ENCODE peak calls at places on chromosomes 7 and 10, in seven cellular contexts. I is PC-3, P is GM10248, U is GM13976, Z is RWPE1, J is A549, F is omental fat pad. R is an unnamed sample.

GRCh38 chr7:26048663-26049062 is 103.3 kb upstream of the NFE2L3 start:
- DNase-seq in I (no peak), P (no peak), U (no peak), Z (no peak), J (no peak), F (no peak), R (no peak)

GRCh38 chr7:135508853-135509588 is 881 bp downstream of the CNOT4 start:
- DNase-seq in I (peak), P (peak), U (peak), Z (peak), J (peak), F (no peak), R (no peak)

GRCh38 chr10:122875843-122876492 is 3.4 kb downstream of the FAM24B start:
- DNase-seq in I (no peak), P (no peak), U (no peak), Z (no peak), J (no peak), F (no peak), R (no peak)

GRCh38 chr7:1431644-1432380 is 27.5 kb downstream of the MICALL2 start:
- DNase-seq in I (peak), P (no peak), U (no peak), Z (no peak), J (no peak), F (no peak), R (no peak)

GRCh38 chr7:73526892-73527821 is 5.1 kb upstream of the BAZ1B start:
- DNase-seq in I (no peak), P (no peak), U (no peak), Z (no peak), J (no peak), F (no peak), R (no peak)

GRCh38 chr10:3853547-3853989 is 68.6 kb upstream of the KLF6 start:
- DNase-seq in I (peak), P (no peak), U (no peak), Z (no peak), J (no peak), F (no peak), R (no peak)

GRCh38 chr7:5143935-5144903 is 45.8 kb upstream of the WIPI2 start:
- DNase-seq in I (no peak), P (peak), U (peak), Z (no peak), J (no peak), F (no peak), R (no peak)

GRCh38 chr7:19060870-19061269 is 56.6 kb downstream of the TWIST1 start:
- DNase-seq in I (peak), P (no peak), U (no peak), Z (peak), J (no peak), F (no peak), R (no peak)

GRCh38 chr10:101141622-101142532 is 10.8 kb downstream of the TLX1 start:
- DNase-seq in I (peak), P (peak), U (peak), Z (peak), J (peak), F (peak), R (peak)

DNA sequence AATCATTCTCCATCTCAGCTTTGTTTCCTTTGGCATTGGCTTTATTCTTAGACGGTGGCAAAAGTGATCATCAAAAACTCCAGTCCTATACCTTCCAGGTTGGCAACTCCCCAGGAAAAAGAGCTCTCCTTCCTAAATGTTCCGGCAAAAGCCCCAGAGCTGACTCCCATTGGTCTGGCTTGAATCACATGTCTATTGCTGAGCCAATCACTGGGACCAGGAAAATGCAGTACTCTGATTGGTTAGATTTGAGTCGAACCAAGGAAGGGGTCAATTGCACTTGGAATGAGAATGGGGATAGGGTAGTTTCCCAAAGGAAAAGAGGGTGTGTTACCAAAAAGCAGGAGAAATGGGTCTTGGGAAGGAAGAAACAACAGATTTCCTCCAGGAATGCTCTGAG is 22.3 kb downstream of the LEP start:
- DNase-seq in I (no peak), P (no peak), U (no peak), Z (peak), J (no peak), F (no peak), R (no peak)
- TF ChIP-seq CTCF in I (no peak), P (no peak), U (no peak), Z (no peak), J (no peak), F (no peak), R (no peak)

DNA sequence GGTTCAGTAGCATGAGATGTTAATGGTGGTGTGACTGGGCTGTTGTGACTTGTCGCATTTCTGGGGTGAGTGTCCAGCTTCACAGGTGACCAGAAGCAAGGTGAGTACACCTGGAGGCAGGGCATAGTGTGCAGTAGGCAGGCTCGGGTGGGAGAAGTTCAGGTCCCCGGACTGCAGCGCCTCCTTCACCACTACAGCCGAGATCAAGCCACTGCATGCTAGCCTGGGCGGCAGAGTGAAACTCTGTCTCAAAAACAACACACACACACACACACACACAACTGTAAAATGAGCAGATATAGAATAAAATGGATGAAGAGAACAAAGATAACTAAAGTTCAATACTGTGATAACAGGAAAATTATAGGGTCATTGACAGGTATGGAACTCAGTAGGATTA is 11.1 kb upstream of the PARD3 start:
- DNase-seq in I (no peak), P (no peak), U (no peak), Z (no peak), J (no peak), F (no peak), R (no peak)
- TF ChIP-seq CTCF in I (peak), P (no peak), U (no peak), Z (no peak), J (no peak), F (no peak), R (no peak)

DNA sequence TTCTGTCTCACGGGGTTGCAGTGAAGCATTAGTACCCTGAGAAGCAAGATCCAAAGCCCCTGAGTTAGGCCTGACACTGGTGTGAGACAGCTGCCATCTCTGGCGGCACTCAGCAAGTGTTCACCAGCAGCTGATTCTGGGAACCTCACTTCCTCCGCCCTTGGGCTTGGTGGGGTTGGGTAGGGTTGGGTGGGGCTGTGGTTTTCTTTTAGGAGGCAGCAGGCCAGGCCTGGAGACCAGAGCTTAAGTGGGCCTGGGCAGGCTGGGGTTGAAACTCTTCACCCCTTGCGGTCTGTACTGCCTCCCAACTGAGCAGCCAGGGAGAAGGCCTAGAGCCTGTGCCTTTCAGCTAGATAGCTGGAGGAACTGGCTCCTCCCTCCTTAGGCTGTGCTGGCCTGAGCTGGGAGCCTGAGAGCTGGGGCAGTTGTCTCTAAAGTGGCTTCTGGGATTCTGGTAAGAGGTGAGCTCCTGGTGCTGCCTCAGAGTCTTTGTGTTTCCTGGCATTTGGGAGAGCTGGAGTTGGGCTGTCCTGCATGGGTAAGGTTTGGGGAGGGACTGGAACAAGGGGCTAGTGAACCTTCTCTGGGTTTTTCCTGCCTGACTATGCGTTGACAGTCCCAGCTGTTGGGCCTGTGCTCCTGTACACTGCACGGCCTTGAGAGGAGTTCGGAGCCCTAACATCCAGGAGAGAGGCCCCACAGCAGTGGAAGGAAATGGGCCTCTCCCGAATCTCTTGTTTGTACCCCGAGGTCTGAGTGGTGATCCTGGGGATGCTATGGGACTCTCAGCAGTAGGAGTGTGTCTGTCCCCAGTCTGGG is 5.1 kb downstream of the TSPAN14 start:
- DNase-seq in I (no peak), P (peak), U (peak), Z (peak), J (no peak), F (no peak), R (no peak)
- TF ChIP-seq CTCF in I (no peak), P (no peak), U (peak), Z (no peak), J (no peak), F (no peak), R (no peak)

DNA sequence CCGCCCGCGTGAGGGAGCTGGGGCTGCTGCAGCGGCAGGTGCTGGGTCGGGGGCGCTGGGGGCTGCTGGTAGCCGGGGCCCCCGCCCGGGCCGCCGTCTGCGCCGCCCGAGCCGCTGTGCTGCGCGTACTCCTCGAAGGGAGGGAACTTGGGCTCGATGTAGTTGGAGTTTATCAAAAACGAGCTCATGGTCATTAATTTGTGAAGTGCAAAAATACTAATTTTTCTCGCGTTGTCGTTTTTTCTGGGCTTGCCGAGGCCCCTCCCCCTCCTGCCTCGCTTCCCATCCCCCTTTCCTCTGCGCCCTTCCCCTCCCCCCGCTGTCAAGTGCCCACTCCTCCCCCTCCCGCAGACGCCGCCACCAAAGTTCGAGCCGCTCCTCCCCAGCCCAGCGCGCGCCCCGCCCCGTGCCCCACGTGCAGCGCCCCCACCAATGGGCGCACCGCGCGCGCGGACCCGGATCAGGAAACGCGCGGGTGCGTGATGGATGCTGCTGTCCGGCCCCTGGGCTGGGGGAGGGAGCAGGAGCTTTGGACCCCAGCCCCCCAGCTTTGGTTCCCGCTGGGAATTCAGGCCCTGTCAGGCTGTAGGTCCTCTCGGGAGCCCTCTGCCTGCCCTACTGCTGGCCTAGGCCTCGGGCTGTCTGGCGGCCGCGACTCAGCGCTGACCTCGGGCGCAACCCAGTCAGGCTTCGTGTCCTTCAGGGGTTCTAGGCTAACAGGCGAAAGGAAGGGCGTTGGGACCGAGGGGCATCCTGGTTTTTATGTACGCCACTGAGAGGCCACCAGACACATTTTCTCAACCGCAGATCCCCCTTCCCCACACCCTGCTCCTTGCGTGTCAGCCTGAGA is at the start of gene HOXA4:
- DNase-seq in I (peak), P (peak), U (peak), Z (peak), J (no peak), F (peak), R (peak)
- TF ChIP-seq CTCF in I (no peak), P (no peak), U (no peak), Z (no peak), J (no peak), F (no peak), R (no peak)